ENCODE peak calls at places on chromosomes 13 and 19, in ten cellular contexts. U, M, G, T, O, J, W, H, Y and X are unnamed samples.
A peak's percentile ranks its signal among the peaks of the same experiment; 100 is the strongest.

GRCh38 chr13:114113961-114114360 is 18.5 kb downstream of the RASA3 start:
- DNase-seq in W (no peak), T (no peak), G (no peak), U (no peak), M (peak; percentile 23), O (no peak), J (no peak), Y (no peak), H (peak; percentile 5), X (no peak)

GRCh38 chr19:38265213-38265861 is 964 bp downstream of the SPINT2 start:
- DNase-seq in T (no peak), J (peak; percentile 52), W (peak; percentile 72), U (peak; percentile 48), O (no peak), M (no peak), G (no peak), Y (no peak), H (no peak), X (no peak)

GRCh38 chr19:15291666-15292065 is 40.7 kb downstream of the BRD4 start:
- DNase-seq in O (no peak), H (no peak), U (no peak), J (no peak), W (no peak), M (no peak), Y (no peak), G (no peak), T (no peak), X (no peak)

GRCh38 chr19:18675779-18676178 is 7.7 kb upstream of the CRTC1 start:
- DNase-seq in T (no peak), W (peak; percentile 43), H (no peak), J (no peak), G (peak; percentile 16), Y (no peak), O (peak; percentile 64), M (no peak), U (no peak), X (no peak)

GRCh38 chr19:15331419-15332310 is 674 bp downstream of the BRD4 start:
- DNase-seq in M (no peak), W (peak; percentile 47), H (no peak), G (peak; percentile 32), T (no peak), O (peak; percentile 74), Y (peak; percentile 69), J (peak; percentile 39), U (peak; percentile 74), X (peak; percentile 81)

GRCh38 chr13:42422681-42423080 is 150.7 kb downstream of the AKAP11 start:
- DNase-seq in H (no peak), W (no peak), U (no peak), Y (no peak), M (no peak), G (no peak), O (no peak), T (no peak), J (no peak), X (no peak)

GRCh38 chr13:49560270-49561063 is 24.9 kb downstream of the RCBTB1 start:
- DNase-seq in O (peak; percentile 11), W (peak; percentile 85), M (peak; percentile 64), Y (no peak), H (no peak), T (no peak), G (peak; percentile 68), U (no peak), J (no peak), X (peak; percentile 64)

GRCh38 chr13:97946951-97947588 is 6.4 kb upstream of the IPO5 start:
- DNase-seq in W (no peak), U (no peak), G (peak; percentile 89), M (no peak), O (no peak), Y (no peak), H (no peak), T (peak; percentile 92), J (no peak), X (no peak)

GRCh38 chr13:29688193-29688592 is 92.7 kb upstream of the SLC7A1 start:
- DNase-seq in H (no peak), J (no peak), Y (no peak), T (no peak), M (no peak), G (no peak), O (no peak), U (no peak), W (no peak), X (no peak)

GRCh38 chr19:403221-404036 is 5.5 kb downstream of the C2CD4C start:
- DNase-seq in J (no peak), M (no peak), O (no peak), T (no peak), H (peak; percentile 5), G (no peak), U (no peak), W (no peak), Y (no peak), X (peak; percentile 14)

GRCh38 chr13:48655291-48655690 is 1.6 kb downstream of the CYSLTR2 start:
- DNase-seq in U (no peak), J (no peak), T (no peak), W (no peak), Y (no peak), M (no peak), O (no peak), H (no peak), G (no peak), X (no peak)

GRCh38 chr13:46575843-46576242 is 22.9 kb downstream of the LRCH1 start:
- DNase-seq in G (peak; percentile 75), T (peak; percentile 95), U (no peak), O (peak; percentile 41), J (peak; percentile 41), M (peak; percentile 63), Y (no peak), W (no peak), H (no peak), X (no peak)

GRCh38 chr19:31015778-31016177 is 333.5 kb downstream of the TSHZ3 start:
- DNase-seq in J (no peak), G (no peak), U (no peak), Y (no peak), W (peak; percentile 65), M (no peak), O (no peak), T (no peak), H (no peak), X (no peak)

DNA sequence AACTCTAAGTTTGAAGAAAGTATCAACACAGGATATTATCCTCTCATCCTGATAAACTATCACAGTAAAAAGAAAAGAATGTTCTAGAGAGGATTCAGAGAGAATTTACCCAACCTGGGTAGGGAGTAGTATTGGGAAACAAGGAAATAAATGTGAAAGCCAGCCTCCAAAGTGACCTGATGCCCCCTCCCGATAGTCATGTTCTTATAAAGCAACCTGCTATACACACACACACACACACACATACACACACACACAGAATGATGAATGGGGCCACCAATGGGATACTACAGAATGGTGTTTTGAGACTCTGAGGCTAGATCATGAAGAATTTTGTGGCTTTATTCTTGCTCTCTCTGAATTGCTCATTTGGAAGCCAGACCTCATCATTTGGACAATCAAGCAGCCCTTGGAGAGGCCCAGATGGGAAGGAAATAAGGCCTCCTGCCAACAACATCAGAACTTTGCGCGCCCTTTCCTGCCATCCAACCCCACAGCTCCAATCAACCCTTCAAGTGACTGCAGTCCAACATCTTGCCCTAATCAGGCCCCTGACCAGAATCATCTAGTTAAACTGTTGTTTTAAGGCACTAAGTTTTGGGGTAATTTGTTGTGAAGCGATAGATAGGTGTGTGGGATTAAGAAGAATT is 807.9 kb upstream of the ARGLU1 start:
- DNase-seq in M (no peak), J (no peak), O (no peak), U (no peak), H (no peak), T (peak; percentile 11), W (no peak), G (no peak), Y (no peak), X (no peak)
- H3K27me3 ChIP-seq in M (no peaks in the 10 kb centered on the region), J (no peaks in the 10 kb centered on the region), O (no peaks in the 10 kb centered on the region), U (no peaks in the 10 kb centered on the region), H (no peaks in the 10 kb centered on the region), T (no peaks in the 10 kb centered on the region), W (no peaks in the 10 kb centered on the region), G (no peaks in the 10 kb centered on the region), Y (no peaks in the 10 kb centered on the region), X (no peaks in the 10 kb centered on the region)

DNA sequence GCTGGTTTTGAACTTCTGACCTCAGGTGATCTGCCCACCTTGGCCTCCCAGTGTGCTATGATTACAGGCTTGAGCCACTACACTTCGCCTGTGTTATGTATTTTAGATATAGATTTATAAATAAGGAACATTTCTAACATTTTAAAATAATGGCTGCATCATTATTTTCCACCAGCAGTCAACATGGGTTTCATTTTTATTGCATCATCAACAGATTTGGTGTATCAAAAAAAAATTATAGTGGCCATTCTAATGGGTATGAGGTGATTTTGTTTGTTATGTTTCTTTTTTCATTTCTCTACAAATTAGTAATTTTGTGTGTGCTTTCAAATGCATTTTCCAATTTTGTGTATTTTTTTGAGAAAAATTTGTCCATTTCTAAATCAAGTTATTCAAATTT is 16.2 kb upstream of the ZNF93 start:
- DNase-seq in J (no peak), M (no peak), T (no peak), W (no peak), U (no peak), G (no peak), O (no peak), H (no peak), Y (no peak), X (no peak)
- H3K36me3 ChIP-seq in J (no peaks in the 10 kb centered on the region), M (peaks cover 4% of the 10 kb centered on the region), T (peaks cover 3% of the 10 kb centered on the region), W (peaks cover 3% of the 10 kb centered on the region), U (peaks cover 3% of the 10 kb centered on the region), G (no peaks in the 10 kb centered on the region), O (peaks cover 92% of the 10 kb centered on the region), H (no peaks in the 10 kb centered on the region), Y (no peaks in the 10 kb centered on the region), X (peaks cover 5% of the 10 kb centered on the region)

DNA sequence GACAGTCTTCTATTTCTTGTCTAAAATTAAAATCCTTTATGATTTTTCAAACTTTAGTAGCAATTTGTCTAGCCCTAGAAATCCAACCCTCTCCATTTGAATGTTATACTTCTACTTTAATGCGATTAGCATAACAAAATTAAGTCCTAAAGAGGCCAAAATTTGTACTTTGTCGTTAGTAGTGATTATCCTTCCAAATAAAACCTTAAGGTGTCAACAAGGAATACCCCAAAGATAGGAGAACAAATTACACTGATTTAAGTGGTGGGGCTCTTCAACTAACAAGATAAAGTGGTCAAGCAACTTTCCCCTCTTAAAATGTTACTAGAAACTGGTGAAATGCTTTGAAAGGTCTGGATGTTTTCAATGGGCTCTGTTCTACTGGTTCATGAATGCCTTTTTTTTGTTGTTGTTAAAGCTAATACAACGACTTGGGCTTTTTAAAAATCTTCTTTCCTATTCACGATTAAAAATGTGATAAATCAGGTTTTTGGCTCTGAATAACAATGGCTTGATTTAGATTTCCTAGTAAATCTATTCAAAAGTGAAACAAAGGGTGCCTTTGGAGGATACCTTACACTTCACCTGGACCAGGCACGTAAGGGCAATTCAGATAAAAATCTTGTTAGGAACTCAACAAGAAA is 3.3 kb downstream of the SOX21 start:
- DNase-seq in U (no peak), Y (no peak), G (no peak), T (no peak), W (no peak), O (no peak), H (no peak), M (no peak), J (no peak), X (no peak)
- H3K27me3 ChIP-seq in U (peaks cover 31% of the 10 kb centered on the region), Y (peaks cover 77% of the 10 kb centered on the region), G (peaks cover 78% of the 10 kb centered on the region), T (peaks cover 77% of the 10 kb centered on the region), W (peaks cover 65% of the 10 kb centered on the region), O (peaks cover 6% of the 10 kb centered on the region), H (peaks cover 96% of the 10 kb centered on the region), M (peaks cover 98% of the 10 kb centered on the region), J (peaks cover 93% of the 10 kb centered on the region), X (peaks cover 10% of the 10 kb centered on the region)

DNA sequence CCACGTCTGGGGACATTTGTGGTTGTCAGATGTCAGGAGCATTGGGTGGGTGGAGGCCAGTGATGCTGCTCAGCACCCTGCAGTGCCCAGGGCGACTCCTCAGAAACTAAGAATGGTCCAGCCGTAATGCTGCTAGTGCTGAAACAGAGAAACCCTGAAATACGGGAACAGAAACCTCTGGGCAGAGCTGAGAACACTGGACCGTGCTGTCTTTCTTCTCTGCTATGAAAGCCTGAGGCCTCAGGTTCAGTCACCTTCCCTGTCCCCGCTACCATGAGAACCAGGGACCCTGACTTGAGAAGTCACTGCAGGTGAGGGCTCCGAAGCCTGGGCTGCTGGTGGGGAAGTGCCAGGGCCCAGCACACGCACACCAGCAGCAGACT is 13.4 kb downstream of the CAPS start:
- DNase-seq in J (no peak), O (no peak), M (no peak), T (no peak), W (no peak), U (no peak), H (no peak), Y (no peak), G (no peak), X (no peak)
- H3K36me3 ChIP-seq in J (peaks cover 18% of the 10 kb centered on the region), O (no peaks in the 10 kb centered on the region), M (no peaks in the 10 kb centered on the region), T (peaks cover 39% of the 10 kb centered on the region), W (peaks cover 17% of the 10 kb centered on the region), U (peaks cover 83% of the 10 kb centered on the region), H (peaks cover 42% of the 10 kb centered on the region), Y (no peaks in the 10 kb centered on the region), G (peaks cover 50% of the 10 kb centered on the region), X (peaks cover 7% of the 10 kb centered on the region)